ENCODE peak calls at places on chromosomes 4 and X, in five cellular contexts. One of them, this sample, is unnamed.

GRCh38 chrX:154370882-154371770 is 3.3 kb downstream of the FLNA start:
- DNase-seq in HepG2: peak
- DNase-seq in K562: peak
- DNase-seq in GM12878: peak
- DNase-seq in H1: peak
- DNase-seq in this sample: peak

GRCh38 chr4:177239878-177240277 is 69.8 kb upstream of the NEIL3 start:
- DNase-seq in HepG2: no peak
- DNase-seq in K562: no peak
- DNase-seq in GM12878: no peak
- DNase-seq in H1: no peak
- DNase-seq in this sample: no peak

GRCh38 chrX:65508851-65509250 is 25.7 kb downstream of the LAS1L start:
- DNase-seq in HepG2: no peak
- DNase-seq in K562: no peak
- DNase-seq in GM12878: no peak
- DNase-seq in H1: no peak
- DNase-seq in this sample: no peak

GRCh38 chr4:135281230-135281629 is 1079.6 kb upstream of the PABPC4L start:
- DNase-seq in HepG2: no peak
- DNase-seq in K562: no peak
- DNase-seq in GM12878: no peak
- DNase-seq in H1: no peak
- DNase-seq in this sample: no peak

GRCh38 chrX:106894978-106895452 is 8.1 kb downstream of the RIPPLY1 start:
- DNase-seq in HepG2: peak
- DNase-seq in K562: no peak
- DNase-seq in GM12878: no peak
- DNase-seq in H1: no peak
- DNase-seq in this sample: peak

GRCh38 chr4:113077611-113078010 is 28.2 kb downstream of the ANK2 start:
- DNase-seq in HepG2: no peak
- DNase-seq in K562: no peak
- DNase-seq in GM12878: no peak
- DNase-seq in H1: no peak
- DNase-seq in this sample: no peak

GRCh38 chrX:46582964-46583363 is 9.4 kb downstream of the CHST7 start:
- DNase-seq in HepG2: no peak
- DNase-seq in K562: no peak
- DNase-seq in GM12878: no peak
- DNase-seq in H1: no peak
- DNase-seq in this sample: no peak

GRCh38 chr4:130646886-130647285 is 1550.9 kb downstream of the C4orf33 start:
- DNase-seq in HepG2: no peak
- DNase-seq in K562: no peak
- DNase-seq in GM12878: no peak
- DNase-seq in H1: no peak
- DNase-seq in this sample: no peak

GRCh38 chr4:90317785-90318184 is 190.6 kb downstream of the CCSER1 start:
- DNase-seq in HepG2: no peak
- DNase-seq in K562: no peak
- DNase-seq in GM12878: no peak
- DNase-seq in H1: no peak
- DNase-seq in this sample: peak

GRCh38 chr4:84916233-84916632 is 50.3 kb downstream of the WDFY3 start:
- DNase-seq in HepG2: no peak
- DNase-seq in K562: no peak
- DNase-seq in GM12878: no peak
- DNase-seq in H1: no peak
- DNase-seq in this sample: no peak

GRCh38 chr4:6795821-6796220 is 13.3 kb downstream of the KIAA0232 start:
- DNase-seq in HepG2: no peak
- DNase-seq in K562: no peak
- DNase-seq in GM12878: no peak
- DNase-seq in H1: no peak
- DNase-seq in this sample: no peak

GRCh38 chrX:29297171-29297800 is 710.0 kb downstream of the IL1RAPL1 start:
- DNase-seq in HepG2: no peak
- DNase-seq in K562: no peak
- DNase-seq in GM12878: no peak
- DNase-seq in H1: no peak
- DNase-seq in this sample: no peak

GRCh38 chr4:121156822-121157769 is 7.0 kb downstream of the TNIP3 start:
- DNase-seq in HepG2: no peak
- DNase-seq in K562: no peak
- DNase-seq in GM12878: no peak
- DNase-seq in H1: peak
- DNase-seq in this sample: no peak

GRCh38 chr4:65668201-65669007 is 1.9 kb downstream of the EPHA5 start:
- DNase-seq in HepG2: no peak
- DNase-seq in K562: no peak
- DNase-seq in GM12878: no peak
- DNase-seq in H1: peak
- DNase-seq in this sample: no peak

GRCh38 chr4:184740965-184741364 is 7.1 kb upstream of the CENPU start:
- DNase-seq in HepG2: no peak
- DNase-seq in K562: no peak
- DNase-seq in GM12878: no peak
- DNase-seq in H1: no peak
- DNase-seq in this sample: no peak

GRCh38 chrX:15616531-15616930 is 15.8 kb upstream of the ACE2 start:
- DNase-seq in HepG2: no peak
- DNase-seq in K562: no peak
- DNase-seq in GM12878: no peak
- DNase-seq in H1: no peak
- DNase-seq in this sample: no peak

GRCh38 chrX:2928583-2929434 is at the start of gene ARSD:
- DNase-seq in HepG2: peak
- DNase-seq in K562: no peak
- DNase-seq in GM12878: no peak
- DNase-seq in H1: peak
- DNase-seq in this sample: peak

GRCh38 chr4:162461952-162462351 is 298.2 kb upstream of the FSTL5 start:
- DNase-seq in HepG2: no peak
- DNase-seq in K562: no peak
- DNase-seq in GM12878: no peak
- DNase-seq in H1: no peak
- DNase-seq in this sample: peak

GRCh38 chr4:187396106-187396505 is 599.5 kb upstream of the ZFP42 start:
- DNase-seq in HepG2: no peak
- DNase-seq in K562: no peak
- DNase-seq in GM12878: no peak
- DNase-seq in H1: no peak
- DNase-seq in this sample: no peak

GRCh38 chr4:120877021-120877420 is 45.5 kb downstream of the PRDM5 start:
- DNase-seq in HepG2: no peak
- DNase-seq in K562: no peak
- DNase-seq in GM12878: no peak
- DNase-seq in H1: no peak
- DNase-seq in this sample: no peak

GRCh38 chrX:45758319-45758718 is 557.6 kb upstream of the DIPK2B start:
- DNase-seq in HepG2: no peak
- DNase-seq in K562: no peak
- DNase-seq in GM12878: peak
- DNase-seq in H1: no peak
- DNase-seq in this sample: no peak

GRCh38 chr4:152352645-152353116 is 183.2 kb downstream of the FBXW7 start:
- DNase-seq in HepG2: peak
- DNase-seq in K562: no peak
- DNase-seq in GM12878: peak
- DNase-seq in H1: no peak
- DNase-seq in this sample: peak

GRCh38 chrX:48573690-48574269 is 504 bp upstream of the RBM3 start:
- DNase-seq in HepG2: no peak
- DNase-seq in K562: peak
- DNase-seq in GM12878: no peak
- DNase-seq in H1: no peak
- DNase-seq in this sample: no peak

GRCh38 chrX:53116101-53116500 is 22.2 kb downstream of the KANTR start:
- DNase-seq in HepG2: no peak
- DNase-seq in K562: no peak
- DNase-seq in GM12878: no peak
- DNase-seq in H1: no peak
- DNase-seq in this sample: no peak

GRCh38 chr4:66539745-66540144 is 869.5 kb upstream of the EPHA5 start:
- DNase-seq in HepG2: no peak
- DNase-seq in K562: no peak
- DNase-seq in GM12878: no peak
- DNase-seq in H1: no peak
- DNase-seq in this sample: no peak

GRCh38 chrX:47361538-47362511 is 8.6 kb upstream of the ZNF157 start:
- DNase-seq in HepG2: peak
- DNase-seq in K562: peak
- DNase-seq in GM12878: peak
- DNase-seq in H1: peak
- DNase-seq in this sample: peak

GRCh38 chr4:125244848-125245450 is 69.8 kb upstream of the FAT4 start:
- DNase-seq in HepG2: no peak
- DNase-seq in K562: no peak
- DNase-seq in GM12878: no peak
- DNase-seq in H1: no peak
- DNase-seq in this sample: no peak

GRCh38 chrX:81874807-81875206 is 672.9 kb downstream of the SH3BGRL start:
- DNase-seq in HepG2: no peak
- DNase-seq in K562: no peak
- DNase-seq in GM12878: no peak
- DNase-seq in H1: no peak
- DNase-seq in this sample: no peak

GRCh38 chrX:103063191-103063845 is 653 bp downstream of the BEX1 start:
- DNase-seq in HepG2: peak
- DNase-seq in K562: no peak
- DNase-seq in GM12878: no peak
- DNase-seq in H1: peak
- DNase-seq in this sample: no peak

GRCh38 chrX:11064851-11065600 is 46.1 kb upstream of the HCCS start:
- DNase-seq in HepG2: no peak
- DNase-seq in K562: no peak
- DNase-seq in GM12878: no peak
- DNase-seq in H1: no peak
- DNase-seq in this sample: no peak

GRCh38 chr4:72689929-72690328 is 120.9 kb upstream of the ADAMTS3 start:
- DNase-seq in HepG2: no peak
- DNase-seq in K562: no peak
- DNase-seq in GM12878: no peak
- DNase-seq in H1: no peak
- DNase-seq in this sample: no peak

GRCh38 chr4:3318561-3319021 is 25.8 kb downstream of the RGS12 start:
- DNase-seq in HepG2: no peak
- DNase-seq in K562: peak
- DNase-seq in GM12878: no peak
- DNase-seq in H1: peak
- DNase-seq in this sample: no peak

GRCh38 chr4:3315566-3315965 is 22.7 kb downstream of the RGS12 start:
- DNase-seq in HepG2: no peak
- DNase-seq in K562: no peak
- DNase-seq in GM12878: no peak
- DNase-seq in H1: no peak
- DNase-seq in this sample: no peak

GRCh38 chr4:3317656-3318211 is 24.9 kb downstream of the RGS12 start:
- DNase-seq in HepG2: no peak
- DNase-seq in K562: no peak
- DNase-seq in GM12878: no peak
- DNase-seq in H1: no peak
- DNase-seq in this sample: no peak

GRCh38 chr4:3316146-3316545 is 23.3 kb downstream of the RGS12 start:
- DNase-seq in HepG2: no peak
- DNase-seq in K562: no peak
- DNase-seq in GM12878: no peak
- DNase-seq in H1: no peak
- DNase-seq in this sample: no peak

GRCh38 chr4:3317011-3317655 is 24.3 kb downstream of the RGS12 start:
- DNase-seq in HepG2: no peak
- DNase-seq in K562: no peak
- DNase-seq in GM12878: no peak
- DNase-seq in H1: no peak
- DNase-seq in this sample: no peak
- TF ChIP-seq SP1 in HepG2: no peak
- TF ChIP-seq SP1 in K562: no peak
- TF ChIP-seq SP1 in GM12878: no peak
- TF ChIP-seq SP1 in H1: no peak
- TF ChIP-seq SP1 in this sample: no peak

GRCh38 chr4:1217366-1217765 is 31.6 kb downstream of the CTBP1 start:
- DNase-seq in HepG2: no peak
- DNase-seq in K562: no peak
- DNase-seq in GM12878: no peak
- DNase-seq in H1: no peak
- DNase-seq in this sample: no peak
- H3K4me2 ChIP-seq in HepG2: no peak
- H3K4me2 ChIP-seq in K562: no peak
- H3K4me2 ChIP-seq in GM12878: peak
- H3K4me2 ChIP-seq in H1: no peak
- H3K4me2 ChIP-seq in this sample: no peak

DNA sequence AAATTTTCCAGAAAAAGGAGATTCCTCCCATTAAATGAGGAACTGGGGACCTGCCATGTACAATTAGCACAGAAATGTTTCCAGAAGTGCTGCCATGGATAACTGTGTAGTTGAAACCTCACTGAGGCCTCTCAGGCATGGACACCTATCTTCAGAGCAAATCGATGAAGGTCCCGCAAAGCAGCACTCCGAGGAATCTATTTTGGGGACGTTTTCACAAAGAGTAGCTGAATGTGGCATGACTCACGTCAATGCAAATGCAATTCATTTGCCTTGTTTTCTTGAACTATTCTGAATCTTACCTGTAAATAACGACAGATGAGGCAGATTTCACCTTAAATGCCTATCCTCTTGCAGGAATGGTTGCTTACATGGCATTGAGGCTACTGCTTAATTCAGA is 87.1 kb upstream of the STS start:
- DNase-seq in HepG2: no peak
- DNase-seq in K562: no peak
- DNase-seq in GM12878: no peak
- DNase-seq in H1: no peak
- DNase-seq in this sample: no peak
- TF ChIP-seq SP1 in HepG2: no peak
- TF ChIP-seq SP1 in K562: no peak
- TF ChIP-seq SP1 in GM12878: no peak
- TF ChIP-seq SP1 in H1: no peak
- TF ChIP-seq SP1 in this sample: no peak

DNA sequence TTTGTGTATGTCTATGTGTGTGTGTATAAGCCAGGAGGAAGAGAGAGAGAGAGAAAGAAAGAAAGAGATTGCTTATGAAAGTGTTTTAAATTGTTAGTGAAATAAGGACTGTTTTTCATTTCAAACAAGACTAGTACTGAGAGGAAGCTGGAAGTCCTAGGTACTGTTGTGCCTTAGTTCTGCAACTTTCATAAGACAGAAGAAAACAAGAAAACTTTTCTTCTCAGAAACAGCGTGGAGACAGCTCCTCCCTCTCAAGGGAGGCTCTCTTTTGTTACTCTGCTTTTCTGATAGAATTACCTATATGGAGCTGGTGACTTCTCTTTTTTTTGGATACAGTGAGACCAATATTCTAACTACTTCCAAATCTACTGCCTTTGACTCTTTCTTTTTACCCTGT is 62.5 kb downstream of the BANK1 start:
- DNase-seq in HepG2: no peak
- DNase-seq in K562: no peak
- DNase-seq in GM12878: no peak
- DNase-seq in H1: no peak
- DNase-seq in this sample: no peak
- H3K4me2 ChIP-seq in HepG2: no peak
- H3K4me2 ChIP-seq in K562: no peak
- H3K4me2 ChIP-seq in GM12878: peak
- H3K4me2 ChIP-seq in H1: no peak
- H3K4me2 ChIP-seq in this sample: no peak